ENCODE peak calls at places on chromosomes 11 and 22, in nine cellular contexts. V, Z, R, L, S, W, T, D and G are unnamed samples.

GRCh38 chr11:69431136-69431535 is 50.3 kb upstream of the LINC01488 start:
- DNase-seq in V (no peak), L (no peak), D (no peak), S (no peak), W (no peak), R (no peak), T (no peak), Z (no peak), G (no peak)

GRCh38 chr11:128763224-128763623 is 69.4 kb downstream of the FLI1 start:
- DNase-seq in W (no peak), L (no peak), S (no peak), D (no peak), Z (no peak), V (no peak), T (no peak), R (peak), G (no peak)

GRCh38 chr11:119741369-119742262 is 12.6 kb upstream of the NECTIN1 start:
- DNase-seq in S (peak), W (peak), V (peak), T (peak), L (peak), D (peak), Z (no peak), R (no peak), G (peak)

GRCh38 chr22:44218071-44218470 is 37.3 kb downstream of the PARVG start:
- DNase-seq in W (no peak), V (no peak), S (no peak), L (no peak), D (no peak), R (no peak), Z (no peak), T (no peak), G (no peak)

GRCh38 chr22:46040471-46041465 is 63.8 kb upstream of the WNT7B start:
- DNase-seq in T (no peak), D (no peak), R (no peak), W (no peak), Z (no peak), V (no peak), L (no peak), S (no peak), G (no peak)

GRCh38 chr11:111733009-111733408 is 33.2 kb downstream of the PPP2R1B start:
- DNase-seq in L (no peak), R (peak), V (no peak), W (peak), Z (peak), S (no peak), D (no peak), T (peak), G (no peak)

GRCh38 chr11:122754553-122755322 is 83.6 kb upstream of the CRTAM start:
- DNase-seq in L (no peak), T (no peak), Z (no peak), D (no peak), S (no peak), R (no peak), W (peak), V (no peak), G (peak)

GRCh38 chr11:213111-213510 is 5.6 kb downstream of the RIC8A start:
- DNase-seq in V (no peak), L (no peak), S (no peak), Z (no peak), D (no peak), W (no peak), T (no peak), R (no peak), G (no peak)

GRCh38 chr11:100994966-100995365 is 134.6 kb downstream of the PGR start:
- DNase-seq in R (no peak), T (no peak), L (no peak), S (no peak), W (no peak), Z (peak), V (no peak), D (no peak), G (no peak)

GRCh38 chr11:73141031-73141308 is 1.1 kb downstream of the FCHSD2 start:
- DNase-seq in T (peak), L (no peak), Z (no peak), W (peak), R (no peak), S (no peak), V (no peak), D (no peak), G (no peak)

GRCh38 chr11:62560566-62561103 is 13.1 kb downstream of the EEF1G start:
- DNase-seq in T (peak), S (peak), D (peak), L (peak), W (peak), Z (peak), R (peak), V (peak), G (peak)

GRCh38 chr11:118649941-118650340 is 29.5 kb downstream of the TREH start:
- DNase-seq in L (no peak), D (no peak), W (no peak), V (no peak), R (no peak), S (no peak), T (no peak), Z (no peak), G (no peak)

GRCh38 chr11:73551697-73552096 is 46.2 kb downstream of the FAM168A start:
- DNase-seq in S (no peak), Z (no peak), R (no peak), W (no peak), V (no peak), T (no peak), D (no peak), L (no peak), G (no peak)

GRCh38 chr11:46239801-46240061 is 37.7 kb upstream of the CREB3L1 start:
- DNase-seq in L (no peak), T (no peak), Z (peak), W (peak), D (no peak), S (no peak), R (no peak), V (no peak), G (no peak)

GRCh38 chr11:43984039-43984438 is 41.6 kb downstream of the C11orf96 start:
- DNase-seq in S (no peak), D (no peak), Z (no peak), T (no peak), V (no peak), W (no peak), R (no peak), L (no peak), G (no peak)

GRCh38 chr11:124753207-124753606 is 1.2 kb upstream of the VSIG2 start:
- DNase-seq in V (no peak), D (no peak), S (no peak), T (no peak), W (no peak), Z (no peak), R (no peak), L (no peak), G (no peak)

GRCh38 chr22:45762545-45763235 is 91.1 kb downstream of the ATXN10 start:
- DNase-seq in L (no peak), V (no peak), D (no peak), R (no peak), S (no peak), W (no peak), Z (no peak), T (no peak), G (no peak)

GRCh38 chr11:126929186-126930085 is 71.1 kb downstream of the KIRREL3 start:
- DNase-seq in Z (peak), S (no peak), L (peak), W (peak), T (no peak), D (no peak), V (no peak), R (no peak), G (no peak)

GRCh38 chr11:116314012-116314411 is 458.8 kb downstream of the BUD13 start:
- DNase-seq in W (no peak), Z (no peak), D (no peak), T (no peak), V (no peak), S (no peak), R (no peak), L (no peak), G (no peak)

GRCh38 chr11:34926101-34926830 is 9.8 kb downstream of the PDHX start:
- DNase-seq in S (no peak), W (peak), T (no peak), D (no peak), R (peak), V (no peak), Z (peak), L (peak), G (no peak)